ENCODE peak calls at places on chromosome 15, in ten cellular contexts. K, G, P, L, Y, F, Z, B, S and J are unnamed samples.

GRCh38 chr15:29115093-29115991 is 154.3 kb downstream of the NSMCE3 start:
- DNase-seq in P (peak), K (no peak), S (peak), Z (no peak), F (peak), B (no peak), L (no peak), G (no peak), Y (no peak), J (no peak)

GRCh38 chr15:90382305-90382704 is 5.7 kb upstream of the IQGAP1 start:
- DNase-seq in P (no peak), F (no peak), B (no peak), S (peak), G (no peak), K (no peak), Y (no peak), L (no peak), Z (no peak), J (no peak)

GRCh38 chr15:43775411-43775965 is 1.3 kb downstream of the ELL3 start:
- DNase-seq in F (no peak), P (peak), Y (peak), B (no peak), L (no peak), S (peak), G (peak), K (no peak), Z (peak), J (no peak)

GRCh38 chr15:90388462-90389182 is 580 bp downstream of the IQGAP1 start:
- DNase-seq in Z (peak), K (peak), G (peak), B (no peak), P (peak), F (peak), L (no peak), S (no peak), Y (no peak), J (no peak)

GRCh38 chr15:40006003-40006402 is 33.0 kb downstream of the SRP14 start:
- DNase-seq in P (no peak), K (no peak), Y (no peak), B (no peak), G (no peak), Z (no peak), F (no peak), S (peak), L (no peak), J (peak)

GRCh38 chr15:55990516-55990915 is 2.9 kb downstream of the NEDD4 start:
- DNase-seq in K (no peak), B (no peak), P (no peak), G (no peak), F (no peak), S (no peak), Y (no peak), L (no peak), Z (no peak), J (no peak)

GRCh38 chr15:75815811-75816719 is 27.2 kb upstream of the UBE2Q2 start:
- DNase-seq in S (peak), K (no peak), Y (no peak), B (no peak), G (no peak), F (no peak), P (no peak), Z (no peak), L (no peak), J (no peak)

GRCh38 chr15:88072598-88073385 is 183.7 kb downstream of the NTRK3 start:
- DNase-seq in K (no peak), S (no peak), G (no peak), L (no peak), B (no peak), F (no peak), Y (no peak), Z (no peak), P (peak), J (no peak)

GRCh38 chr15:68228971-68229385 is 550 bp downstream of the CLN6 start:
- DNase-seq in B (no peak), K (peak), F (no peak), S (no peak), L (no peak), G (no peak), P (no peak), Z (peak), Y (no peak), J (no peak)

GRCh38 chr15:38819343-38819858 is 254.8 kb upstream of the RASGRP1 start:
- DNase-seq in G (no peak), Z (no peak), B (no peak), K (no peak), Y (no peak), S (no peak), L (no peak), F (no peak), P (no peak), J (no peak)

GRCh38 chr15:25504307-25504706 is 65.5 kb upstream of the UBE3A start:
- DNase-seq in Z (no peak), P (no peak), Y (no peak), B (no peak), S (peak), F (no peak), L (no peak), K (no peak), G (no peak), J (peak)

GRCh38 chr15:56341201-56341600 is 24.0 kb upstream of the TEX9 start:
- DNase-seq in S (peak), Y (no peak), P (no peak), F (no peak), G (no peak), Z (no peak), B (no peak), K (no peak), L (no peak), J (no peak)

GRCh38 chr15:34621675-34622074 is 38.2 kb upstream of the GOLGA8B start:
- DNase-seq in B (no peak), Y (no peak), S (peak), F (no peak), G (no peak), L (peak), K (no peak), Z (no peak), P (no peak), J (peak)

GRCh38 chr15:39896837-39897236 is 23.2 kb downstream of the GPR176 start:
- DNase-seq in P (no peak), K (no peak), Z (no peak), G (no peak), S (peak), L (no peak), Y (no peak), B (no peak), F (no peak), J (no peak)

GRCh38 chr15:33031324-33031736 is 163.2 kb downstream of the FMN1 start:
- DNase-seq in F (no peak), Z (no peak), G (no peak), S (no peak), Y (no peak), B (no peak), P (no peak), K (no peak), L (no peak), J (no peak)

GRCh38 chr15:44712108-44713005 is 1.0 kb downstream of the B2M start:
- DNase-seq in S (peak), G (peak), Y (no peak), F (peak), P (no peak), B (peak), K (peak), Z (peak), L (peak), J (peak)

GRCh38 chr15:63244399-63244798 is 33.0 kb upstream of the APH1B start:
- DNase-seq in S (no peak), B (no peak), P (no peak), L (no peak), Z (no peak), K (no peak), F (no peak), Y (no peak), G (no peak), J (no peak)

GRCh38 chr15:71093089-71094024 is 21.9 kb upstream of the THSD4 start:
- DNase-seq in S (peak), P (no peak), L (no peak), F (no peak), G (peak), Y (peak), B (no peak), Z (no peak), K (no peak), J (no peak)

GRCh38 chr15:29840928-29841327 is 18.7 kb upstream of the TJP1 start:
- DNase-seq in G (no peak), F (no peak), Z (no peak), P (no peak), B (no peak), Y (no peak), S (no peak), K (no peak), L (no peak), J (no peak)

GRCh38 chr15:66405007-66405406 is 18.3 kb downstream of the MAP2K1 start:
- DNase-seq in L (no peak), Y (no peak), S (peak), Z (no peak), G (no peak), P (no peak), B (no peak), F (no peak), K (no peak), J (no peak)

GRCh38 chr15:92801412-92801773 is 98.7 kb upstream of the CHD2 start:
- DNase-seq in G (no peak), P (no peak), F (no peak), S (peak), B (no peak), L (no peak), Y (peak), K (no peak), Z (no peak), J (no peak)

GRCh38 chr15:62068071-62068786 is 1.5 kb downstream of the C2CD4A start:
- DNase-seq in Y (no peak), F (no peak), S (peak), L (no peak), G (peak), K (peak), P (peak), Z (no peak), B (no peak), J (no peak)

GRCh38 chr15:85813234-85813633 is 18.5 kb upstream of the KLHL25 start:
- DNase-seq in B (no peak), L (no peak), P (no peak), K (no peak), G (no peak), S (no peak), Z (no peak), F (no peak), Y (no peak), J (no peak)